ENCODE peak calls at places on chromosome 10, in ten cellular contexts. One of them, this sample, is unnamed.

GRCh38 chr10:59847888-59848287 is 58.5 kb downstream of the CCDC6 start:
- DNase-seq in transverse colon: no peak
- DNase-seq in adrenal gland: no peak
- DNase-seq in right lobe of liver: no peak
- DNase-seq in heart left ventricle: no peak
- DNase-seq in esophagus squamous epithelium: no peak
- DNase-seq in HCT116: no peak
- DNase-seq in ovary: no peak
- DNase-seq in IMR-90: no peak
- DNase-seq in sigmoid colon: no peak
- DNase-seq in this sample: no peak

GRCh38 chr10:43315535-43316245 is 48.8 kb upstream of the RASGEF1A start:
- DNase-seq in transverse colon: peak
- DNase-seq in adrenal gland: no peak
- DNase-seq in right lobe of liver: no peak
- DNase-seq in heart left ventricle: no peak
- DNase-seq in esophagus squamous epithelium: no peak
- DNase-seq in HCT116: no peak
- DNase-seq in ovary: no peak
- DNase-seq in IMR-90: no peak
- DNase-seq in sigmoid colon: no peak
- DNase-seq in this sample: no peak

GRCh38 chr10:104424719-104425118 is 71.1 kb downstream of the CFAP58 start:
- DNase-seq in transverse colon: no peak
- DNase-seq in adrenal gland: peak
- DNase-seq in right lobe of liver: no peak
- DNase-seq in heart left ventricle: no peak
- DNase-seq in esophagus squamous epithelium: no peak
- DNase-seq in HCT116: no peak
- DNase-seq in ovary: no peak
- DNase-seq in IMR-90: peak
- DNase-seq in sigmoid colon: no peak
- DNase-seq in this sample: no peak

GRCh38 chr10:131180086-131180485 is 131.4 kb downstream of the TCERG1L start:
- DNase-seq in transverse colon: no peak
- DNase-seq in adrenal gland: no peak
- DNase-seq in right lobe of liver: no peak
- DNase-seq in heart left ventricle: no peak
- DNase-seq in esophagus squamous epithelium: no peak
- DNase-seq in HCT116: no peak
- DNase-seq in ovary: no peak
- DNase-seq in IMR-90: no peak
- DNase-seq in sigmoid colon: no peak
- DNase-seq in this sample: no peak

GRCh38 chr10:29590598-29591415 is 44.0 kb downstream of the SVIL start:
- DNase-seq in transverse colon: no peak
- DNase-seq in adrenal gland: no peak
- DNase-seq in right lobe of liver: no peak
- DNase-seq in heart left ventricle: no peak
- DNase-seq in esophagus squamous epithelium: no peak
- DNase-seq in HCT116: peak
- DNase-seq in ovary: no peak
- DNase-seq in IMR-90: peak
- DNase-seq in sigmoid colon: no peak
- DNase-seq in this sample: no peak

GRCh38 chr10:37488792-37489657 is 363.6 kb downstream of the ANKRD30A start:
- DNase-seq in transverse colon: no peak
- DNase-seq in adrenal gland: peak
- DNase-seq in right lobe of liver: no peak
- DNase-seq in heart left ventricle: no peak
- DNase-seq in esophagus squamous epithelium: no peak
- DNase-seq in HCT116: no peak
- DNase-seq in ovary: no peak
- DNase-seq in IMR-90: no peak
- DNase-seq in sigmoid colon: no peak
- DNase-seq in this sample: peak

GRCh38 chr10:86804805-86805204 is 48.4 kb downstream of the BMPR1A start:
- DNase-seq in transverse colon: no peak
- DNase-seq in adrenal gland: no peak
- DNase-seq in right lobe of liver: no peak
- DNase-seq in heart left ventricle: no peak
- DNase-seq in esophagus squamous epithelium: no peak
- DNase-seq in HCT116: no peak
- DNase-seq in ovary: no peak
- DNase-seq in IMR-90: no peak
- DNase-seq in sigmoid colon: no peak
- DNase-seq in this sample: no peak

GRCh38 chr10:11157292-11158052 is 139.8 kb downstream of the CELF2 start:
- DNase-seq in transverse colon: no peak
- DNase-seq in adrenal gland: no peak
- DNase-seq in right lobe of liver: no peak
- DNase-seq in heart left ventricle: no peak
- DNase-seq in esophagus squamous epithelium: no peak
- DNase-seq in HCT116: no peak
- DNase-seq in ovary: no peak
- DNase-seq in IMR-90: no peak
- DNase-seq in sigmoid colon: no peak
- DNase-seq in this sample: no peak

GRCh38 chr10:77004917-77005564 is 632.6 kb downstream of the KCNMA1 start:
- DNase-seq in transverse colon: no peak
- DNase-seq in adrenal gland: peak
- DNase-seq in right lobe of liver: no peak
- DNase-seq in heart left ventricle: peak
- DNase-seq in esophagus squamous epithelium: no peak
- DNase-seq in HCT116: peak
- DNase-seq in ovary: no peak
- DNase-seq in IMR-90: peak
- DNase-seq in sigmoid colon: no peak
- DNase-seq in this sample: no peak

GRCh38 chr10:86688398-86688921 is 20.1 kb downstream of the LDB3 start:
- DNase-seq in transverse colon: peak
- DNase-seq in adrenal gland: peak
- DNase-seq in right lobe of liver: peak
- DNase-seq in heart left ventricle: no peak
- DNase-seq in esophagus squamous epithelium: peak
- DNase-seq in HCT116: peak
- DNase-seq in ovary: peak
- DNase-seq in IMR-90: peak
- DNase-seq in sigmoid colon: peak
- DNase-seq in this sample: peak

GRCh38 chr10:69318997-69319727 is 40.9 kb downstream of the HK1 start:
- DNase-seq in transverse colon: peak
- DNase-seq in adrenal gland: peak
- DNase-seq in right lobe of liver: peak
- DNase-seq in heart left ventricle: peak
- DNase-seq in esophagus squamous epithelium: no peak
- DNase-seq in HCT116: no peak
- DNase-seq in ovary: peak
- DNase-seq in IMR-90: peak
- DNase-seq in sigmoid colon: peak
- DNase-seq in this sample: peak

GRCh38 chr10:69317175-69318086 is 39.1 kb downstream of the HK1 start:
- DNase-seq in transverse colon: no peak
- DNase-seq in adrenal gland: no peak
- DNase-seq in right lobe of liver: no peak
- DNase-seq in heart left ventricle: no peak
- DNase-seq in esophagus squamous epithelium: no peak
- DNase-seq in HCT116: no peak
- DNase-seq in ovary: no peak
- DNase-seq in IMR-90: no peak
- DNase-seq in sigmoid colon: no peak
- DNase-seq in this sample: no peak

GRCh38 chr10:69316313-69317059 is 38.2 kb downstream of the HK1 start:
- DNase-seq in transverse colon: no peak
- DNase-seq in adrenal gland: peak
- DNase-seq in right lobe of liver: no peak
- DNase-seq in heart left ventricle: no peak
- DNase-seq in esophagus squamous epithelium: no peak
- DNase-seq in HCT116: no peak
- DNase-seq in ovary: no peak
- DNase-seq in IMR-90: peak
- DNase-seq in sigmoid colon: no peak
- DNase-seq in this sample: peak

GRCh38 chr10:69319911-69320316 is 41.6 kb downstream of the HK1 start:
- DNase-seq in transverse colon: no peak
- DNase-seq in adrenal gland: no peak
- DNase-seq in right lobe of liver: no peak
- DNase-seq in heart left ventricle: no peak
- DNase-seq in esophagus squamous epithelium: no peak
- DNase-seq in HCT116: no peak
- DNase-seq in ovary: no peak
- DNase-seq in IMR-90: no peak
- DNase-seq in sigmoid colon: no peak
- DNase-seq in this sample: peak

GRCh38 chr10:69318087-69318996 is 40.0 kb downstream of the HK1 start:
- DNase-seq in transverse colon: peak
- DNase-seq in adrenal gland: peak
- DNase-seq in right lobe of liver: peak
- DNase-seq in heart left ventricle: peak
- DNase-seq in esophagus squamous epithelium: peak
- DNase-seq in HCT116: peak
- DNase-seq in ovary: peak
- DNase-seq in IMR-90: peak
- DNase-seq in sigmoid colon: peak
- DNase-seq in this sample: peak
- TF ChIP-seq POLR2A in transverse colon: peak
- TF ChIP-seq POLR2A in adrenal gland: peak
- TF ChIP-seq POLR2A in right lobe of liver: peak
- TF ChIP-seq POLR2A in heart left ventricle: peak
- TF ChIP-seq POLR2A in esophagus squamous epithelium: peak
- TF ChIP-seq POLR2A in HCT116: no peak
- TF ChIP-seq POLR2A in ovary: peak
- TF ChIP-seq POLR2A in IMR-90: peak
- TF ChIP-seq POLR2A in sigmoid colon: peak
- TF ChIP-seq POLR2A in this sample: peak

DNA sequence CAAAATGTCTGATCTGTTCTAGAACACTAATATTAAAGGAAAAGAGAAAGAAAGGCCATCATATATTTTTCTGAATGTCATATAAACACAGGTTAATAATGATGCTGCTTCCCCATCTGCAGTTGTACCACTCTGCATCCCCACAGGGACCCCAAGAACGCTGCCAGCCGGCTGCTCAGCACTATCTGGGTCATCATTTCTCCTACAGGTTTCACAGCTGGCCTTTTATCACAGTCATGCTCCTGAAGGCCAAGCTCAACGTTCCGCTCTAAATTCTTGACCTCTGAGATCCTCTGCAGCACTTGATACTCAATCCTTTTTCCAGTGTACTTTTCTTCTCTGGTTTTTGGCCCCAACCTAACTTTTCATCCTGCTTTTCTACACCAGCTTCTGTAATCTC is 4.8 kb downstream of the IDI1 start:
- DNase-seq in transverse colon: no peak
- DNase-seq in adrenal gland: no peak
- DNase-seq in right lobe of liver: no peak
- DNase-seq in heart left ventricle: no peak
- DNase-seq in esophagus squamous epithelium: no peak
- DNase-seq in HCT116: no peak
- DNase-seq in ovary: no peak
- DNase-seq in IMR-90: no peak
- DNase-seq in sigmoid colon: no peak
- DNase-seq in this sample: no peak
- H3K4me3 ChIP-seq in transverse colon: no peak
- H3K4me3 ChIP-seq in adrenal gland: no peak
- H3K4me3 ChIP-seq in right lobe of liver: no peak
- H3K4me3 ChIP-seq in heart left ventricle: no peak
- H3K4me3 ChIP-seq in esophagus squamous epithelium: no peak
- H3K4me3 ChIP-seq in HCT116: no peak
- H3K4me3 ChIP-seq in ovary: no peak
- H3K4me3 ChIP-seq in IMR-90: no peak
- H3K4me3 ChIP-seq in sigmoid colon: no peak
- H3K4me3 ChIP-seq in this sample: no peak

GRCh38 chr10:101030492-101031127 is 319 bp downstream of the PDZD7 start:
- DNase-seq in transverse colon: no peak
- DNase-seq in adrenal gland: no peak
- DNase-seq in right lobe of liver: no peak
- DNase-seq in heart left ventricle: no peak
- DNase-seq in esophagus squamous epithelium: no peak
- DNase-seq in HCT116: no peak
- DNase-seq in ovary: no peak
- DNase-seq in IMR-90: no peak
- DNase-seq in sigmoid colon: no peak
- DNase-seq in this sample: no peak

GRCh38 chr10:101029520-101030309 is 1.2 kb downstream of the PDZD7 start:
- DNase-seq in transverse colon: no peak
- DNase-seq in adrenal gland: no peak
- DNase-seq in right lobe of liver: no peak
- DNase-seq in heart left ventricle: no peak
- DNase-seq in esophagus squamous epithelium: no peak
- DNase-seq in HCT116: no peak
- DNase-seq in ovary: peak
- DNase-seq in IMR-90: no peak
- DNase-seq in sigmoid colon: no peak
- DNase-seq in this sample: no peak

GRCh38 chr10:101032637-101033201 is 1.7 kb downstream of the SFXN3 start:
- DNase-seq in transverse colon: no peak
- DNase-seq in adrenal gland: peak
- DNase-seq in right lobe of liver: peak
- DNase-seq in heart left ventricle: peak
- DNase-seq in esophagus squamous epithelium: no peak
- DNase-seq in HCT116: peak
- DNase-seq in ovary: peak
- DNase-seq in IMR-90: peak
- DNase-seq in sigmoid colon: peak
- DNase-seq in this sample: peak

GRCh38 chr10:101031128-101031795 is at the start of the genes PDZD7 and SFXN3:
- DNase-seq in transverse colon: peak
- DNase-seq in adrenal gland: peak
- DNase-seq in right lobe of liver: peak
- DNase-seq in heart left ventricle: peak
- DNase-seq in esophagus squamous epithelium: peak
- DNase-seq in HCT116: peak
- DNase-seq in ovary: peak
- DNase-seq in IMR-90: peak
- DNase-seq in sigmoid colon: peak
- DNase-seq in this sample: peak

GRCh38 chr10:101031796-101032636 is 982 bp downstream of the SFXN3 start:
- DNase-seq in transverse colon: peak
- DNase-seq in adrenal gland: peak
- DNase-seq in right lobe of liver: peak
- DNase-seq in heart left ventricle: peak
- DNase-seq in esophagus squamous epithelium: no peak
- DNase-seq in HCT116: no peak
- DNase-seq in ovary: peak
- DNase-seq in IMR-90: peak
- DNase-seq in sigmoid colon: peak
- DNase-seq in this sample: peak
- TF ChIP-seq POLR2A in transverse colon: peak
- TF ChIP-seq POLR2A in adrenal gland: no peak
- TF ChIP-seq POLR2A in right lobe of liver: peak
- TF ChIP-seq POLR2A in heart left ventricle: peak
- TF ChIP-seq POLR2A in esophagus squamous epithelium: no peak
- TF ChIP-seq POLR2A in HCT116: peak
- TF ChIP-seq POLR2A in ovary: peak
- TF ChIP-seq POLR2A in IMR-90: no peak
- TF ChIP-seq POLR2A in sigmoid colon: peak
- TF ChIP-seq POLR2A in this sample: peak

DNA sequence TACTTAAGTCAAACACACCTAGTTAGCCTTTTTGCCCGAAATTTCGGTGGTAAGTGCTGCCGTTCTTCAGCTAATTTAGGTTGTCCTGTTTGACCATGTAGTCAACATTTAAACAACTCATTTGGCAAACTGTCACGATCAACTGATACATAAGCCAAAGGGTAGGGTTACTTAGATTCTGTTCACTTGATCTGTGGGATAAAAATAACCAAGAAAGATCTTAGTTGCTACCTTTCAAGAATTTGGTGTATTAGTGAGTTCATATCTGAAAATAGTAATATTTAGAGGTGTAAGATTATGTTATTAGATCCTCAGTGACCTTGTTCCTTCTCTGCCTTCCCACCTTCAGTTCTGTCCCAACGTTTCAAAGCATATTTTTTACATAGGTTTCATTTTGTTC is 2.0 kb downstream of the TNKS2 start:
- DNase-seq in transverse colon: no peak
- DNase-seq in adrenal gland: no peak
- DNase-seq in right lobe of liver: no peak
- DNase-seq in heart left ventricle: no peak
- DNase-seq in esophagus squamous epithelium: no peak
- DNase-seq in HCT116: no peak
- DNase-seq in ovary: no peak
- DNase-seq in IMR-90: no peak
- DNase-seq in sigmoid colon: no peak
- DNase-seq in this sample: no peak
- H3K4me3 ChIP-seq in transverse colon: no peak
- H3K4me3 ChIP-seq in adrenal gland: no peak
- H3K4me3 ChIP-seq in right lobe of liver: no peak
- H3K4me3 ChIP-seq in heart left ventricle: peak
- H3K4me3 ChIP-seq in esophagus squamous epithelium: peak
- H3K4me3 ChIP-seq in HCT116: peak
- H3K4me3 ChIP-seq in ovary: peak
- H3K4me3 ChIP-seq in IMR-90: peak
- H3K4me3 ChIP-seq in sigmoid colon: peak
- H3K4me3 ChIP-seq in this sample: peak

This sample was measured in uterus.